ENCODE peak calls at places on chromosomes 6 and 20, in four cellular contexts. J is astrocyte of the spinal cord, P is NCI-H1092, S is retina. B is an unnamed sample.

GRCh38 chr6:45959534-45960195 is 56.0 kb downstream of the CLIC5 start:
- DNase-seq in J (peak; percentile 36), S (no peak), P (peak; percentile 40), B (no peak)

GRCh38 chr20:11726021-11726420 is 191.7 kb upstream of the BTBD3 start:
- DNase-seq in J (no peak), P (peak; percentile 85), S (no peak), B (no peak)

GRCh38 chr20:51221791-51222408 is 199.0 kb upstream of the KCNG1 start:
- DNase-seq in S (no peak), J (peak; percentile 85), P (no peak), B (peak; percentile 28)

GRCh38 chr6:116371384-116372209 is 850 bp downstream of the DSE start:
- DNase-seq in S (peak; percentile 91), P (no peak), J (peak; percentile 94), B (peak; percentile 65)

GRCh38 chr6:157718788-157719187 is 104.3 kb upstream of the SNX9 start:
- DNase-seq in J (no peak), S (no peak), P (no peak), B (no peak)

GRCh38 chr6:35718911-35719381 is 17.9 kb upstream of the ARMC12 start:
- DNase-seq in J (peak; percentile 10), P (no peak), S (no peak), B (no peak)

GRCh38 chr6:1199981-1200637 is 111.8 kb upstream of the FOXQ1 start:
- DNase-seq in P (no peak), J (no peak), S (no peak), B (no peak)

GRCh38 chr6:13360671-13361540 is 32.6 kb upstream of the TBC1D7 start:
- DNase-seq in J (no peak), P (no peak), S (no peak), B (no peak)

GRCh38 chr6:137304020-137304780 is 85.0 kb upstream of the IFNGR1 start:
- DNase-seq in J (no peak), S (no peak), P (no peak), B (no peak)

GRCh38 chr6:133108377-133108776 is 132.8 kb upstream of the EYA4 start:
- DNase-seq in S (no peak), J (no peak), P (no peak), B (no peak)

GRCh38 chr20:20744170-20744725 is 31.8 kb upstream of the RALGAPA2 start:
- DNase-seq in S (no peak), P (peak; percentile 81), J (no peak), B (no peak)

GRCh38 chr20:60116128-60116909 is 158.1 kb downstream of the CDH26 start:
- DNase-seq in P (no peak), J (no peak), S (no peak), B (no peak)

GRCh38 chr20:57369601-57370000 is 18.5 kb downstream of the RAE1 start:
- DNase-seq in P (no peak), J (no peak), S (no peak), B (no peak)

GRCh38 chr6:21967282-21967681 is 329.6 kb downstream of the PRL start:
- DNase-seq in J (no peak), S (no peak), P (no peak), B (no peak)

GRCh38 chr20:38193586-38194105 is 28.6 kb upstream of the TGM2 start:
- DNase-seq in S (no peak), J (no peak), P (no peak), B (no peak)

GRCh38 chr20:53028337-53029007 is 56.3 kb downstream of the TSHZ2 start:
- DNase-seq in P (no peak), S (no peak), J (no peak), B (no peak)

GRCh38 chr20:24742989-24743388 is 206.1 kb upstream of the CST7 start:
- DNase-seq in S (no peak), P (no peak), J (no peak), B (no peak)

GRCh38 chr6:168499045-168499650 is 58.2 kb downstream of the SMOC2 start:
- DNase-seq in P (no peak), J (no peak), S (no peak), B (no peak)

GRCh38 chr6:15715060-15715459 is 52.2 kb upstream of the DTNBP1 start:
- DNase-seq in P (no peak), S (no peak), J (peak; percentile 5), B (no peak)

GRCh38 chr6:68994561-68994960 is 359.5 kb downstream of the ADGRB3 start:
- DNase-seq in S (no peak), J (peak; percentile 18), P (no peak), B (no peak)

GRCh38 chr20:50356522-50356880 is 153.7 kb upstream of the PTPN1 start:
- DNase-seq in S (no peak), P (no peak), J (no peak), B (peak; percentile 48)

GRCh38 chr6:26534681-26535465 is 3.3 kb upstream of the HMGN4 start:
- DNase-seq in S (no peak), J (no peak), P (no peak), B (no peak)

GRCh38 chr6:160365117-160365516 is 16.9 kb downstream of the SLC22A3 start:
- DNase-seq in S (no peak), P (no peak), J (no peak), B (no peak)

GRCh38 chr6:27297857-27298730 is 14.0 kb downstream of the POM121L2 start:
- DNase-seq in P (no peak), S (no peak), J (peak; percentile 50), B (peak; percentile 38)

GRCh38 chr6:55433446-55434130 is 106.3 kb downstream of the GFRAL start:
- DNase-seq in J (peak; percentile 40), P (no peak), S (no peak), B (no peak)

GRCh38 chr6:31079656-31080261 is 32.6 kb downstream of the C6orf15 start:
- DNase-seq in J (peak; percentile 63), P (peak; percentile 2), S (peak; percentile 79), B (peak; percentile 79)

GRCh38 chr20:48203252-48203651 is 418.0 kb upstream of the SULF2 start:
- DNase-seq in J (no peak), S (no peak), P (no peak), B (no peak)

GRCh38 chr20:46977909-46978588 is 83.4 kb downstream of the EYA2 start:
- DNase-seq in P (no peak), J (no peak), S (no peak), B (no peak)

GRCh38 chr6:47134476-47135189 is 92.5 kb upstream of the ADGRF1 start:
- DNase-seq in J (peak; percentile 97), S (no peak), P (peak; percentile 35), B (no peak)

GRCh38 chr6:13286185-13286584 is 42.2 kb downstream of the TBC1D7 start:
- DNase-seq in P (no peak), S (no peak), J (no peak), B (no peak)

GRCh38 chr6:2796884-2797283 is 31.7 kb downstream of the WRNIP1 start:
- DNase-seq in S (no peak), P (no peak), J (no peak), B (no peak)

GRCh38 chr6:133352046-133352445 is 110.9 kb downstream of the EYA4 start:
- DNase-seq in S (no peak), J (no peak), P (no peak), B (no peak)

GRCh38 chr20:63106108-63106764 is 99.5 kb upstream of the BHLHE23 start:
- DNase-seq in S (no peak), J (no peak), P (peak; percentile 16), B (no peak)

GRCh38 chr6:82397962-82398692 is 34.5 kb downstream of the TPBG start:
- DNase-seq in P (no peak), S (no peak), J (peak; percentile 65), B (no peak)